ENCODE peak calls at places on chromosomes 7 and 10, in eight cellular contexts. One of them, this sample, is unnamed.

GRCh38 chr10:82981137-82981723 is 1106.2 kb downstream of the NRG3 start:
- DNase-seq in lower lobe of right lung: no peak
- DNase-seq in body of pancreas: no peak
- DNase-seq in astrocyte of the spinal cord: peak
- DNase-seq in adrenal gland: no peak
- DNase-seq in Caco-2: no peak
- DNase-seq in BE2C: peak
- DNase-seq in cardiac fibroblast: peak
- DNase-seq in this sample: no peak

GRCh38 chr7:19587291-19587690 is 121.5 kb downstream of the POLR1F start:
- DNase-seq in cardiac fibroblast: no peak
- DNase-seq in astrocyte of the spinal cord: no peak
- DNase-seq in BE2C: no peak
- DNase-seq in body of pancreas: no peak
- DNase-seq in lower lobe of right lung: no peak
- DNase-seq in adrenal gland: no peak
- DNase-seq in Caco-2: peak
- DNase-seq in this sample: peak

GRCh38 chr7:158391541-158391940 is 196.1 kb downstream of the PTPRN2 start:
- DNase-seq in Caco-2: no peak
- DNase-seq in cardiac fibroblast: no peak
- DNase-seq in astrocyte of the spinal cord: no peak
- DNase-seq in lower lobe of right lung: peak
- DNase-seq in body of pancreas: peak
- DNase-seq in BE2C: no peak
- DNase-seq in adrenal gland: no peak
- DNase-seq in this sample: no peak

GRCh38 chr7:106485919-106486318 is 175.0 kb downstream of the CCDC71L start:
- DNase-seq in lower lobe of right lung: no peak
- DNase-seq in cardiac fibroblast: no peak
- DNase-seq in astrocyte of the spinal cord: no peak
- DNase-seq in Caco-2: no peak
- DNase-seq in adrenal gland: no peak
- DNase-seq in BE2C: no peak
- DNase-seq in body of pancreas: no peak
- DNase-seq in this sample: no peak

GRCh38 chr7:29881724-29882123 is 75.4 kb downstream of the WIPF3 start:
- DNase-seq in BE2C: no peak
- DNase-seq in astrocyte of the spinal cord: no peak
- DNase-seq in cardiac fibroblast: no peak
- DNase-seq in body of pancreas: no peak
- DNase-seq in Caco-2: no peak
- DNase-seq in adrenal gland: no peak
- DNase-seq in lower lobe of right lung: no peak
- DNase-seq in this sample: peak

GRCh38 chr10:114538544-114538906 is 119.5 kb downstream of the ABLIM1 start:
- DNase-seq in astrocyte of the spinal cord: no peak
- DNase-seq in BE2C: no peak
- DNase-seq in Caco-2: no peak
- DNase-seq in lower lobe of right lung: peak
- DNase-seq in cardiac fibroblast: no peak
- DNase-seq in body of pancreas: no peak
- DNase-seq in adrenal gland: no peak
- DNase-seq in this sample: no peak

GRCh38 chr10:48274636-48275035 is at the start of gene FRMPD2:
- DNase-seq in adrenal gland: no peak
- DNase-seq in lower lobe of right lung: no peak
- DNase-seq in cardiac fibroblast: no peak
- DNase-seq in body of pancreas: no peak
- DNase-seq in Caco-2: no peak
- DNase-seq in BE2C: no peak
- DNase-seq in astrocyte of the spinal cord: no peak
- DNase-seq in this sample: peak

GRCh38 chr7:45598697-45599520 is 24.7 kb downstream of the ADCY1 start:
- DNase-seq in astrocyte of the spinal cord: no peak
- DNase-seq in body of pancreas: no peak
- DNase-seq in Caco-2: no peak
- DNase-seq in lower lobe of right lung: no peak
- DNase-seq in BE2C: no peak
- DNase-seq in adrenal gland: no peak
- DNase-seq in cardiac fibroblast: no peak
- DNase-seq in this sample: no peak

GRCh38 chr10:23514321-23514720 is 75.4 kb downstream of the OTUD1 start:
- DNase-seq in body of pancreas: no peak
- DNase-seq in cardiac fibroblast: no peak
- DNase-seq in astrocyte of the spinal cord: no peak
- DNase-seq in adrenal gland: no peak
- DNase-seq in lower lobe of right lung: no peak
- DNase-seq in Caco-2: no peak
- DNase-seq in BE2C: no peak
- DNase-seq in this sample: no peak

GRCh38 chr7:91263359-91264082 is 712 bp upstream of the FZD1 start:
- DNase-seq in BE2C: peak
- DNase-seq in astrocyte of the spinal cord: no peak
- DNase-seq in body of pancreas: peak
- DNase-seq in adrenal gland: peak
- DNase-seq in lower lobe of right lung: peak
- DNase-seq in cardiac fibroblast: peak
- DNase-seq in Caco-2: peak
- DNase-seq in this sample: peak

GRCh38 chr7:75991531-75992082 is 2.8 kb downstream of the TMEM120A start:
- DNase-seq in body of pancreas: no peak
- DNase-seq in BE2C: no peak
- DNase-seq in adrenal gland: no peak
- DNase-seq in lower lobe of right lung: peak
- DNase-seq in cardiac fibroblast: no peak
- DNase-seq in astrocyte of the spinal cord: no peak
- DNase-seq in Caco-2: no peak
- DNase-seq in this sample: no peak

GRCh38 chr7:151682831-151683614 is 163.3 kb upstream of the RHEB start:
- DNase-seq in body of pancreas: no peak
- DNase-seq in Caco-2: no peak
- DNase-seq in lower lobe of right lung: no peak
- DNase-seq in BE2C: no peak
- DNase-seq in astrocyte of the spinal cord: no peak
- DNase-seq in cardiac fibroblast: no peak
- DNase-seq in adrenal gland: no peak
- DNase-seq in this sample: no peak

GRCh38 chr10:99779335-99779734 is 3.1 kb upstream of the ABCC2 start:
- DNase-seq in lower lobe of right lung: no peak
- DNase-seq in adrenal gland: no peak
- DNase-seq in cardiac fibroblast: peak
- DNase-seq in body of pancreas: no peak
- DNase-seq in astrocyte of the spinal cord: peak
- DNase-seq in Caco-2: peak
- DNase-seq in BE2C: no peak
- DNase-seq in this sample: peak

GRCh38 chr7:12474035-12474434 is 70.4 kb upstream of the VWDE start:
- DNase-seq in cardiac fibroblast: no peak
- DNase-seq in adrenal gland: no peak
- DNase-seq in Caco-2: no peak
- DNase-seq in body of pancreas: no peak
- DNase-seq in BE2C: no peak
- DNase-seq in lower lobe of right lung: no peak
- DNase-seq in astrocyte of the spinal cord: no peak
- DNase-seq in this sample: no peak

GRCh38 chr7:55517191-55517633 is 55.1 kb downstream of the VOPP1 start:
- DNase-seq in body of pancreas: no peak
- DNase-seq in cardiac fibroblast: no peak
- DNase-seq in astrocyte of the spinal cord: no peak
- DNase-seq in adrenal gland: no peak
- DNase-seq in BE2C: no peak
- DNase-seq in lower lobe of right lung: no peak
- DNase-seq in Caco-2: no peak
- DNase-seq in this sample: no peak

GRCh38 chr7:143321242-143321641 is 5.3 kb downstream of the CLCN1 start:
- DNase-seq in astrocyte of the spinal cord: no peak
- DNase-seq in adrenal gland: no peak
- DNase-seq in BE2C: no peak
- DNase-seq in Caco-2: no peak
- DNase-seq in lower lobe of right lung: no peak
- DNase-seq in body of pancreas: no peak
- DNase-seq in cardiac fibroblast: no peak
- DNase-seq in this sample: no peak

GRCh38 chr10:81040947-81041346 is 503.2 kb downstream of the SH2D4B start:
- DNase-seq in cardiac fibroblast: no peak
- DNase-seq in body of pancreas: no peak
- DNase-seq in astrocyte of the spinal cord: no peak
- DNase-seq in Caco-2: peak
- DNase-seq in adrenal gland: no peak
- DNase-seq in lower lobe of right lung: no peak
- DNase-seq in BE2C: no peak
- DNase-seq in this sample: no peak

GRCh38 chr10:33010132-33011037 is 52.4 kb upstream of the ITGB1 start:
- DNase-seq in Caco-2: peak
- DNase-seq in body of pancreas: peak
- DNase-seq in lower lobe of right lung: no peak
- DNase-seq in adrenal gland: no peak
- DNase-seq in astrocyte of the spinal cord: peak
- DNase-seq in cardiac fibroblast: peak
- DNase-seq in BE2C: peak
- DNase-seq in this sample: peak

GRCh38 chr10:125081931-125082330 is 78.4 kb downstream of the CTBP2 start:
- DNase-seq in BE2C: no peak
- DNase-seq in lower lobe of right lung: no peak
- DNase-seq in adrenal gland: no peak
- DNase-seq in astrocyte of the spinal cord: no peak
- DNase-seq in body of pancreas: peak
- DNase-seq in Caco-2: no peak
- DNase-seq in cardiac fibroblast: no peak
- DNase-seq in this sample: no peak

GRCh38 chr10:201328-201771 is 66.1 kb downstream of the ZMYND11 start:
- DNase-seq in Caco-2: no peak
- DNase-seq in astrocyte of the spinal cord: peak
- DNase-seq in lower lobe of right lung: no peak
- DNase-seq in adrenal gland: no peak
- DNase-seq in body of pancreas: no peak
- DNase-seq in BE2C: no peak
- DNase-seq in cardiac fibroblast: peak
- DNase-seq in this sample: peak

GRCh38 chr7:22576941-22577927 is 77.2 kb upstream of the STEAP1B start:
- DNase-seq in BE2C: no peak
- DNase-seq in astrocyte of the spinal cord: peak
- DNase-seq in body of pancreas: peak
- DNase-seq in Caco-2: peak
- DNase-seq in lower lobe of right lung: no peak
- DNase-seq in adrenal gland: no peak
- DNase-seq in cardiac fibroblast: peak
- DNase-seq in this sample: peak

GRCh38 chr7:19294629-19295028 is 149.4 kb upstream of the FERD3L start:
- DNase-seq in body of pancreas: no peak
- DNase-seq in Caco-2: no peak
- DNase-seq in BE2C: no peak
- DNase-seq in lower lobe of right lung: no peak
- DNase-seq in adrenal gland: no peak
- DNase-seq in cardiac fibroblast: peak
- DNase-seq in astrocyte of the spinal cord: peak
- DNase-seq in this sample: no peak

GRCh38 chr7:25456467-25457171 is 228.3 kb upstream of the NPVF start:
- DNase-seq in adrenal gland: peak
- DNase-seq in cardiac fibroblast: no peak
- DNase-seq in body of pancreas: peak
- DNase-seq in Caco-2: no peak
- DNase-seq in BE2C: no peak
- DNase-seq in lower lobe of right lung: no peak
- DNase-seq in astrocyte of the spinal cord: no peak
- DNase-seq in this sample: peak

GRCh38 chr7:105015631-105015965 is 1.6 kb downstream of the KMT2E start:
- DNase-seq in adrenal gland: no peak
- DNase-seq in cardiac fibroblast: peak
- DNase-seq in BE2C: peak
- DNase-seq in body of pancreas: no peak
- DNase-seq in Caco-2: peak
- DNase-seq in lower lobe of right lung: no peak
- DNase-seq in astrocyte of the spinal cord: peak
- DNase-seq in this sample: peak

GRCh38 chr10:50794490-50794889 is 54.8 kb downstream of the ASAH2B start:
- DNase-seq in BE2C: no peak
- DNase-seq in cardiac fibroblast: no peak
- DNase-seq in lower lobe of right lung: no peak
- DNase-seq in body of pancreas: peak
- DNase-seq in astrocyte of the spinal cord: no peak
- DNase-seq in Caco-2: no peak
- DNase-seq in adrenal gland: no peak
- DNase-seq in this sample: no peak

GRCh38 chr10:50788951-50789904 is 49.5 kb downstream of the ASAH2B start:
- DNase-seq in astrocyte of the spinal cord: peak
- DNase-seq in cardiac fibroblast: peak
- DNase-seq in Caco-2: peak
- DNase-seq in body of pancreas: peak
- DNase-seq in lower lobe of right lung: no peak
- DNase-seq in BE2C: no peak
- DNase-seq in adrenal gland: no peak
- DNase-seq in this sample: peak
- TF ChIP-seq CTCF in astrocyte of the spinal cord: peak
- TF ChIP-seq CTCF in cardiac fibroblast: peak
- TF ChIP-seq CTCF in Caco-2: peak
- TF ChIP-seq CTCF in body of pancreas: peak
- TF ChIP-seq CTCF in lower lobe of right lung: peak
- TF ChIP-seq CTCF in BE2C: peak
- TF ChIP-seq CTCF in adrenal gland: peak
- TF ChIP-seq CTCF in this sample: peak

GRCh38 chr7:100728196-100728595 is 5.2 kb upstream of the ZAN start:
- DNase-seq in astrocyte of the spinal cord: no peak
- DNase-seq in BE2C: no peak
- DNase-seq in adrenal gland: no peak
- DNase-seq in body of pancreas: no peak
- DNase-seq in cardiac fibroblast: no peak
- DNase-seq in Caco-2: no peak
- DNase-seq in lower lobe of right lung: no peak
- DNase-seq in this sample: no peak
- H3K4me3 ChIP-seq in astrocyte of the spinal cord: no peak
- H3K4me3 ChIP-seq in BE2C: no peak
- H3K4me3 ChIP-seq in adrenal gland: no peak
- H3K4me3 ChIP-seq in body of pancreas: no peak
- H3K4me3 ChIP-seq in cardiac fibroblast: no peak
- H3K4me3 ChIP-seq in Caco-2: no peak
- H3K4me3 ChIP-seq in lower lobe of right lung: no peak
- H3K4me3 ChIP-seq in this sample: no peak

GRCh38 chr10:121696854-121697253 is 98.6 kb upstream of the FGFR2 start:
- DNase-seq in lower lobe of right lung: no peak
- DNase-seq in Caco-2: peak
- DNase-seq in cardiac fibroblast: no peak
- DNase-seq in BE2C: peak
- DNase-seq in body of pancreas: no peak
- DNase-seq in astrocyte of the spinal cord: no peak
- DNase-seq in adrenal gland: no peak
- DNase-seq in this sample: no peak
- TF ChIP-seq CTCF in lower lobe of right lung: peak
- TF ChIP-seq CTCF in Caco-2: peak
- TF ChIP-seq CTCF in cardiac fibroblast: peak
- TF ChIP-seq CTCF in BE2C: peak
- TF ChIP-seq CTCF in body of pancreas: peak
- TF ChIP-seq CTCF in astrocyte of the spinal cord: peak
- TF ChIP-seq CTCF in adrenal gland: peak
- TF ChIP-seq CTCF in this sample: peak

DNA sequence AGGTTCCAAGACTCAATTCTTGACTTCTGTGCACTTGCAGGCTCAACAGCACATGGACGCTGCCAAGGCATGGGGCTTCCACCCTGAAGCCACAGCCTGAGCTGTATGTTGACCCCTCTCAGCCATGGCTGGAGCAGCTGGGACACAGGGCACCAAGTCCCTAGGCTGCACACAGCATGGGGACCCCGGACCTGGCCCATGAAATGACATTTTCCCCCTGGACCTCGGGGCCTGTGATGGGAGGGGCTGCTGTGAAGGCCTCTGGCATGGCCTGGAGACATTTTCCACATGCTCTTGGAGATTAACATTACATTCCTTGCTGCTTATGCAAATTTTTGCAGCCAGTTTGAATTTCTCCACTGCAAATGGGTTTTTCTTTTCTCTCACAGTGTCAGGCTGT is 463.6 kb downstream of the ZWINT start:
- DNase-seq in lower lobe of right lung: no peak
- DNase-seq in body of pancreas: no peak
- DNase-seq in BE2C: no peak
- DNase-seq in cardiac fibroblast: no peak
- DNase-seq in astrocyte of the spinal cord: no peak
- DNase-seq in adrenal gland: no peak
- DNase-seq in Caco-2: no peak
- DNase-seq in this sample: no peak
- H3K4me3 ChIP-seq in lower lobe of right lung: no peak
- H3K4me3 ChIP-seq in body of pancreas: no peak
- H3K4me3 ChIP-seq in BE2C: no peak
- H3K4me3 ChIP-seq in cardiac fibroblast: no peak
- H3K4me3 ChIP-seq in astrocyte of the spinal cord: no peak
- H3K4me3 ChIP-seq in adrenal gland: no peak
- H3K4me3 ChIP-seq in Caco-2: no peak
- H3K4me3 ChIP-seq in this sample: no peak